ENCODE peak calls at places on chromosomes 13 and 19, in ten cellular contexts. I is WTC11; N is HFF-Myc; F is KG1; X is kidney tubule cell; J is A549; K is PC-3; W is neural crest cell; D is stimulated activated CD4-positive, alpha-beta T cell treated with anti-CD3 and anti-CD28 coated beads, Interleukin-15, amount 100 ng/mL, for 1 hour; P is activated T-helper 1 cell treated with anti-CD3 and anti-CD28 coated beads, Interleukin-12 subunit alpha, Interleukin-12 subunit beta, Interleukin-2, Interleukin-4 antibody, amounts not matched to agents 30 ng/mL and 10 ng/mL and 1 ng/mL, durations not matched to agents 14 hours and 24 hours and 36 hours. E is an unnamed sample.

GRCh38 chr13:107742544-107742943 is 472.8 kb downstream of the LIG4 start:
- DNase-seq in X (no peak), I (no peak), N (no peak), J (no peak), F (no peak), P (no peak), D (no peak), W (no peak), K (no peak), E (no peak)

GRCh38 chr13:98706446-98707110 is 45.9 kb downstream of the SLC15A1 start:
- DNase-seq in K (peak; percentile 26), X (peak; percentile 82), W (no peak), I (no peak), F (no peak), N (no peak), J (peak; percentile 17), D (no peak), P (no peak), E (peak; percentile 70)

GRCh38 chr13:28716511-28716910 is 2.3 kb downstream of the SLC46A3 start:
- DNase-seq in D (no peak), N (peak; percentile 68), J (no peak), K (peak; percentile 79), W (no peak), P (no peak), F (no peak), X (peak; percentile 92), I (no peak), E (no peak)

GRCh38 chr13:68714292-68714691 is 1393.3 kb upstream of the ATXN8OS start:
- DNase-seq in N (no peak), K (no peak), F (no peak), D (no peak), J (no peak), W (no peak), I (no peak), P (no peak), X (no peak), E (no peak)

GRCh38 chr13:113915012-113915763 is 51.3 kb upstream of the GAS6 start:
- DNase-seq in J (no peak), X (no peak), W (no peak), D (no peak), P (no peak), I (no peak), F (no peak), N (no peak), K (no peak), E (no peak)

GRCh38 chr19:27652281-27652680 is 1560.7 kb downstream of the UQCRFS1 start:
- DNase-seq in N (no peak), P (no peak), X (no peak), K (no peak), J (no peak), F (no peak), D (no peak), I (no peak), W (no peak), E (no peak)

GRCh38 chr13:51303063-51303552 is 36.4 kb upstream of the SERPINE3 start:
- DNase-seq in K (no peak), N (no peak), W (no peak), F (no peak), D (no peak), J (no peak), P (no peak), X (no peak), I (peak; percentile 58), E (no peak)

GRCh38 chr19:51327066-51327985 is 14.6 kb downstream of the VSIG10L start:
- DNase-seq in W (no peak), X (peak; percentile 44), P (peak; percentile 49), F (no peak), I (peak; percentile 79), N (no peak), D (peak; percentile 41), J (peak; percentile 88), K (peak; percentile 58), E (no peak)

GRCh38 chr13:106291006-106291405 is 244.5 kb downstream of the EFNB2 start:
- DNase-seq in P (no peak), N (peak; percentile 20), I (no peak), W (no peak), X (peak; percentile 53), J (no peak), D (no peak), K (peak; percentile 84), F (no peak), E (no peak)

GRCh38 chr19:3275068-3275582 is 50.7 kb downstream of the CELF5 start:
- DNase-seq in J (peak; percentile 76), W (peak; percentile 57), F (no peak), X (peak; percentile 20), D (no peak), N (no peak), P (peak; percentile 12), K (peak; percentile 10), I (peak; percentile 92), E (peak; percentile 80)

GRCh38 chr13:53201454-53202225 is 173.0 kb downstream of the OLFM4 start:
- DNase-seq in K (no peak), N (no peak), W (peak; percentile 44), F (no peak), J (no peak), P (no peak), I (peak; percentile 65), D (no peak), X (peak; percentile 1), E (no peak)

GRCh38 chr13:98284677-98285076 is 107.6 kb upstream of the RNF113B start:
- DNase-seq in K (no peak), J (no peak), F (no peak), I (no peak), P (no peak), N (no peak), X (no peak), D (no peak), W (no peak), E (no peak)

GRCh38 chr13:78787189-78787588 is 128.2 kb upstream of the OBI1 start:
- DNase-seq in W (no peak), P (no peak), K (no peak), X (no peak), I (no peak), J (no peak), D (no peak), F (no peak), N (no peak), E (no peak)

GRCh38 chr13:44352671-44353070 is 21.0 kb upstream of the SERP2 start:
- DNase-seq in D (no peak), J (no peak), F (no peak), N (no peak), W (no peak), X (peak; percentile 42), K (no peak), P (no peak), I (no peak), E (no peak)

GRCh38 chr19:49513746-49514118 is 1.3 kb downstream of the FCGRT start:
- DNase-seq in N (no peak), P (no peak), K (no peak), I (no peak), F (no peak), W (no peak), J (no peak), D (no peak), X (no peak), E (no peak)

GRCh38 chr19:14347999-14348889 is 33.0 kb upstream of the ADGRE5 start:
- DNase-seq in D (peak; percentile 51), X (peak; percentile 54), N (no peak), W (peak; percentile 76), I (peak; percentile 80), F (peak; percentile 29), P (peak; percentile 61), K (peak; percentile 75), J (peak; percentile 76), E (peak; percentile 77)

GRCh38 chr19:52962394-52963228 is at the start of gene ZNF816:
- DNase-seq in D (peak; percentile 99), I (peak; percentile 99), F (peak; percentile 94), K (peak; percentile 97), N (peak; percentile 42), P (peak; percentile 99), X (peak; percentile 95), W (peak; percentile 97), J (no peak), E (peak; percentile 100)

GRCh38 chr19:41844601-41845000 is at the start of gene LYPD4:
- DNase-seq in K (no peak), P (no peak), W (no peak), F (no peak), X (no peak), N (no peak), J (no peak), D (no peak), I (peak; percentile 44), E (peak; percentile 56)

GRCh38 chr19:1027953-1028902 is 1.8 kb downstream of the CNN2 start:
- DNase-seq in W (no peak), I (peak; percentile 82), X (peak; percentile 87), K (peak; percentile 55), J (peak; percentile 43), P (peak; percentile 58), N (peak; percentile 82), D (no peak), F (peak; percentile 10), E (peak; percentile 81)

GRCh38 chr19:51473009-51473707 is 5.2 kb upstream of the CEACAM18 start:
- DNase-seq in N (peak; percentile 27), J (peak; percentile 48), K (peak; percentile 93), W (peak; percentile 83), P (peak; percentile 63), F (peak; percentile 85), D (peak; percentile 63), X (peak; percentile 65), I (peak; percentile 87), E (peak; percentile 94)